ENCODE peak calls at places on chromosomes 7 and 10, in four cellular contexts. N, L, S and Y are unnamed samples.

GRCh38 chr10:132480356-132480755 is 57.2 kb upstream of the INPP5A start:
- DNase-seq in N (peak; percentile 52), L (no peak), S (no peak), Y (no peak)

GRCh38 chr7:152136623-152137022 is 111.1 kb downstream of the GALNT11 start:
- DNase-seq in N (no peak), L (no peak), S (peak; percentile 44), Y (no peak)

GRCh38 chr10:49465717-49466116 is 69.8 kb upstream of the DRGX start:
- DNase-seq in N (no peak), L (no peak), S (no peak), Y (no peak)

GRCh38 chr10:131553121-131553520 is 241.6 kb upstream of the TCERG1L start:
- DNase-seq in N (no peak), L (no peak), S (no peak), Y (no peak)

GRCh38 chr7:88361357-88361756 is 54.7 kb upstream of the STEAP4 start:
- DNase-seq in N (no peak), L (peak; percentile 0), S (peak; percentile 93), Y (no peak)

GRCh38 chr7:1112109-1112508 is 24.2 kb downstream of the GPER1 start:
- DNase-seq in N (no peak), L (no peak), S (no peak), Y (no peak)

GRCh38 chr10:125232841-125233240 is 72.5 kb upstream of the CTBP2 start:
- DNase-seq in N (no peak), L (no peak), S (no peak), Y (no peak)

GRCh38 chr7:102321351-102322201 is 34.7 kb downstream of the SPDYE6 start:
- DNase-seq in N (peak; percentile 54), L (no peak), S (peak; percentile 78), Y (peak; percentile 50)

GRCh38 chr10:126904807-126905686 is at the start of gene DOCK1:
- DNase-seq in N (peak; percentile 78), L (no peak), S (peak; percentile 92), Y (no peak)

GRCh38 chr10:44045020-44045419 is 339.9 kb downstream of the CXCL12 start:
- DNase-seq in N (no peak), L (no peak), S (peak; percentile 44), Y (no peak)

GRCh38 chr10:114070710-114071109 is 27.0 kb downstream of the ADRB1 start:
- DNase-seq in N (no peak), L (peak; percentile 43), S (no peak), Y (no peak)

GRCh38 chr10:42941245-42941644 is 135.6 kb upstream of the RET start:
- DNase-seq in N (peak; percentile 51), L (no peak), S (no peak), Y (no peak)

GRCh38 chr7:140049339-140050024 is 13.3 kb downstream of the PARP12 start:
- DNase-seq in N (no peak), L (no peak), S (no peak), Y (no peak)

GRCh38 chr7:93202594-93203273 is 23.5 kb downstream of the HEPACAM2 start:
- DNase-seq in N (no peak), L (no peak), S (no peak), Y (no peak)

GRCh38 chr10:51892965-51893658 is 193.7 kb upstream of the CSTF2T start:
- DNase-seq in N (no peak), L (no peak), S (no peak), Y (peak; percentile 25)

GRCh38 chr10:12710594-12711343 is 290.7 kb downstream of the CCDC3 start:
- DNase-seq in N (peak; percentile 90), L (peak; percentile 76), S (peak; percentile 89), Y (peak; percentile 74)

GRCh38 chr7:140525741-140526140 is 46.4 kb upstream of the MKRN1 start:
- DNase-seq in N (no peak), L (no peak), S (peak; percentile 46), Y (no peak)

GRCh38 chr7:132965951-132966350 is 115.9 kb downstream of the CHCHD3 start:
- DNase-seq in N (no peak), L (no peak), S (no peak), Y (no peak)

GRCh38 chr7:33379891-33380525 is 250.6 kb downstream of the BBS9 start:
- DNase-seq in N (no peak), L (no peak), S (no peak), Y (no peak)

GRCh38 chr7:116776046-116776445 is 86.3 kb upstream of the CAPZA2 start:
- DNase-seq in N (no peak), L (no peak), S (no peak), Y (no peak)

GRCh38 chr7:99287779-99288534 is 15.3 kb downstream of the MYH16 start:
- DNase-seq in N (no peak), L (no peak), S (no peak), Y (no peak)

GRCh38 chr10:74332398-74332797 is 181.4 kb downstream of the ADK start:
- DNase-seq in N (no peak), L (peak; percentile 30), S (no peak), Y (no peak)

GRCh38 chr7:139544645-139545044 is 21.2 kb downstream of the CLEC2L start:
- DNase-seq in N (no peak), L (no peak), S (no peak), Y (no peak)

GRCh38 chr7:158321056-158321700 is 266.4 kb downstream of the PTPRN2 start:
- DNase-seq in N (no peak), L (no peak), S (no peak), Y (no peak)

GRCh38 chr10:80260295-80261243 is 28.9 kb downstream of the MAT1A start:
- DNase-seq in N (no peak), L (no peak), S (peak; percentile 72), Y (peak; percentile 44)

GRCh38 chr10:110664483-110665420 is 20.6 kb downstream of the RBM20 start:
- DNase-seq in N (no peak), L (peak; percentile 39), S (no peak), Y (peak; percentile 80)

GRCh38 chr7:2104716-2105115 is 128.0 kb downstream of the MAD1L1 start:
- DNase-seq in N (no peak), L (no peak), S (peak; percentile 87), Y (peak; percentile 69)

GRCh38 chr10:101292194-101293006 is 61.6 kb upstream of the BTRC start:
- DNase-seq in N (no peak), L (no peak), S (peak; percentile 74), Y (no peak)

GRCh38 chr7:2110586-2111396 is 122.0 kb downstream of the MAD1L1 start:
- DNase-seq in N (no peak), L (no peak), S (peak; percentile 76), Y (no peak)

GRCh38 chr7:153185936-153186335 is 426.4 kb downstream of the ACTR3B start:
- DNase-seq in N (no peak), L (no peak), S (no peak), Y (no peak)

GRCh38 chr10:77160679-77161078 is 476.9 kb downstream of the KCNMA1 start:
- DNase-seq in N (no peak), L (no peak), S (no peak), Y (no peak)

GRCh38 chr10:68628576-68629127 is 68.5 kb downstream of the TET1 start:
- DNase-seq in N (no peak), L (no peak), S (peak; percentile 71), Y (no peak)

GRCh38 chr7:117902314-117902889 is 29.2 kb upstream of the CTTNBP2 start:
- DNase-seq in N (no peak), L (no peak), S (no peak), Y (no peak)

GRCh38 chr10:47020491-47020890 is 109.3 kb downstream of the PTPN20 start:
- DNase-seq in N (peak; percentile 80), L (peak; percentile 69), S (no peak), Y (peak; percentile 50)

GRCh38 chr10:74227697-74228424 is 76.8 kb downstream of the ADK start:
- DNase-seq in N (no peak), L (peak; percentile 71), S (no peak), Y (peak; percentile 74)

GRCh38 chr10:74888947-74889661 is 62.7 kb downstream of the KAT6B start:
- DNase-seq in N (no peak), L (no peak), S (peak; percentile 55), Y (peak; percentile 16)

GRCh38 chr7:150945171-150945852 is 32.8 kb downstream of the KCNH2 start:
- DNase-seq in N (peak; percentile 53), L (no peak), S (peak; percentile 63), Y (peak; percentile 91)